ENCODE peak calls at places on chromosome 10, in four cellular contexts. Q is stimulated activated CD8-positive, alpha-beta memory T cell treated with anti-CD3 and anti-CD28 coated beads, Interleukin-15, amount 100 ng/mL, for 24 hours; D is iPS DF 19.7; R is NCI-H2081. C is an unnamed sample.

GRCh38 chr10:76172020-76172419 is 740.6 kb downstream of the LRMDA start:
- DNase-seq in R (no peak), Q (no peak), D (no peak), C (no peak)

GRCh38 chr10:64881257-64881656 is 1360.1 kb downstream of the REEP3 start:
- DNase-seq in Q (no peak), R (no peak), D (no peak), C (no peak)

GRCh38 chr10:76711374-76711997 is 926.1 kb downstream of the KCNMA1 start:
- DNase-seq in Q (no peak), R (no peak), D (no peak), C (no peak)

GRCh38 chr10:71771821-71772617 is 1.3 kb downstream of the VSIR start:
- DNase-seq in D (no peak), R (no peak), Q (no peak), C (peak)

GRCh38 chr10:95728535-95728934 is 27.4 kb upstream of the ENTPD1 start:
- DNase-seq in D (no peak), R (no peak), Q (no peak), C (no peak)

GRCh38 chr10:130834170-130834569 is 477.4 kb downstream of the TCERG1L start:
- DNase-seq in R (no peak), Q (no peak), D (no peak), C (no peak)

GRCh38 chr10:130301026-130301892 is 165.1 kb downstream of the GLRX3 start:
- DNase-seq in D (no peak), Q (peak), R (no peak), C (peak)

GRCh38 chr10:31836569-31837406 is 91.8 kb downstream of the ARHGAP12 start:
- DNase-seq in R (no peak), Q (no peak), D (peak), C (no peak)

GRCh38 chr10:451021-451471 is 238.4 kb downstream of the DIP2C start:
- DNase-seq in R (no peak), Q (no peak), D (no peak), C (peak)

GRCh38 chr10:60664859-60665258 is 113.4 kb upstream of the CDK1 start:
- DNase-seq in R (no peak), D (no peak), Q (no peak), C (no peak)

GRCh38 chr10:3105905-3106304 is 38.6 kb downstream of the PFKP start:
- DNase-seq in D (no peak), Q (no peak), R (no peak), C (no peak)

C was measured in activated CD4-positive, alpha-beta T cell treated with anti-CD3 and anti-CD28 coated beads, Interleukin-2, amount 50 U/mL, for 24 hours.